ENCODE peak calls at places on chromosomes 12 and 14, in four cellular contexts. D is heart right ventricle, N is IMR-90, B is right atrium auricular region. F is an unnamed sample.

GRCh38 chr14:71720978-71721624 is 211.1 kb upstream of the RGS6 start:
- DNase-seq in D (peak; percentile 52), N (peak; percentile 85), B (no peak), F (no peak)

GRCh38 chr12:65891219-65891618 is 66.9 kb downstream of the HMGA2 start:
- DNase-seq in D (no peak), N (peak; percentile 57), B (no peak), F (no peak)

GRCh38 chr12:83015390-83016225 is 328.9 kb downstream of the TMTC2 start:
- DNase-seq in D (no peak), N (no peak), B (no peak), F (no peak)

GRCh38 chr12:118053071-118053985 is 7.7 kb downstream of the WSB2 start:
- DNase-seq in D (no peak), N (peak; percentile 51), B (no peak), F (no peak)

GRCh38 chr12:4849024-4849594 is 60.6 kb upstream of the KCNA1 start:
- DNase-seq in D (no peak), N (peak; percentile 48), B (no peak), F (no peak)

GRCh38 chr14:75428230-75429104 is 645 bp downstream of the JDP2 start:
- DNase-seq in D (peak; percentile 45), N (no peak), B (no peak), F (no peak)

GRCh38 chr14:100734031-100734990 is 7.6 kb downstream of the DLK1 start:
- DNase-seq in D (no peak), N (no peak), B (no peak), F (no peak)

GRCh38 chr12:34390846-34391700 is 368.8 kb downstream of the ALG10 start:
- DNase-seq in D (no peak), N (no peak), B (no peak), F (no peak)

GRCh38 chr12:45247589-45247988 is 31.7 kb downstream of the ANO6 start:
- DNase-seq in D (no peak), N (no peak), B (no peak), F (no peak)

GRCh38 chr12:76402259-76402658 is 54.0 kb upstream of the BBS10 start:
- DNase-seq in D (no peak), N (no peak), B (no peak), F (no peak)

GRCh38 chr12:121279507-121279915 is 17.0 kb downstream of the CAMKK2 start:
- DNase-seq in D (peak; percentile 53), N (peak; percentile 26), B (no peak), F (no peak)

GRCh38 chr12:4331221-4331620 is 10.2 kb downstream of the TIGAR start:
- DNase-seq in D (no peak), N (no peak), B (no peak), F (no peak)

GRCh38 chr12:121468451-121468850 is 68.5 kb downstream of the RNF34 start:
- DNase-seq in D (no peak), N (peak; percentile 15), B (no peak), F (no peak)

GRCh38 chr12:60100150-60100549 is 504.3 kb downstream of the SLC16A7 start:
- DNase-seq in D (no peak), N (peak; percentile 48), B (no peak), F (no peak)

GRCh38 chr12:114580306-114580705 is 103.7 kb downstream of the TBX3 start:
- DNase-seq in D (no peak), N (no peak), B (no peak), F (no peak)

GRCh38 chr12:57456145-57456700 is 1.1 kb downstream of the INHBE start:
- DNase-seq in D (no peak), N (peak; percentile 44), B (no peak), F (no peak)

GRCh38 chr14:101506211-101506920 is 54.9 kb upstream of the DIO3 start:
- DNase-seq in D (no peak), N (no peak), B (peak; percentile 56), F (no peak)

GRCh38 chr14:99249389-99249788 is 22.6 kb downstream of the BCL11B start:
- DNase-seq in D (no peak), N (no peak), B (no peak), F (no peak)

GRCh38 chr12:78210894-78211302 is 380.2 kb downstream of the NAV3 start:
- DNase-seq in D (no peak), N (peak; percentile 81), B (no peak), F (no peak)

GRCh38 chr12:109466821-109467220 is 10.3 kb downstream of the KCTD10 start:
- DNase-seq in D (no peak), N (no peak), B (no peak), F (no peak)

GRCh38 chr12:100128509-100128908 is 14.2 kb downstream of the BLTP3B start:
- DNase-seq in D (peak; percentile 28), N (peak; percentile 41), B (no peak), F (peak; percentile 54)

GRCh38 chr14:51554339-51554920 is 97.3 kb upstream of the FRMD6 start:
- DNase-seq in D (no peak), N (peak; percentile 96), B (no peak), F (no peak)

GRCh38 chr12:48937170-48937569 is 11.9 kb upstream of the FKBP11 start:
- DNase-seq in D (no peak), N (no peak), B (no peak), F (no peak)

DNA sequence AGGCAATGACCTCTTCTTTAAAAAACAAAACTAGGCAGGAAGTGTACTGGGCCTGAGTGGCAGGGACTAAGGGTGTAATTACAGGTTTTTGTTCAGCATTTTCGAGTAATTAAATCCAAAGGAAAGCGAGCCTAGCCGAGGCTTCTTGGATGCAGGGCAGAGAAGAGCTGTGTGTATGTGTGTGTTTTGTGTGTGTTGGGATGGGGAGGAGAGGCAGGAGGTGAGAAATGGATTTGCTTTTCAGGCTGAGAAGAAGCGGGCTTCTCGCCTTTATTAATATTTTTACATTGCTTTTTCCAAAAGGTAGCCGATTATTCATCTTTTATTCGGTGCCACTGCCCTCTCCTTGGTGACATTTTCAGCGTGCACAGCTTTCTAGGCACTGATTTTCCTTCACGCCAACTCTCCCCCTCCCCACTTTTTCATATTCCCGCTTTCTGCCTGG is 8.9 kb upstream of the IRF2BPL start:
- DNase-seq in D (no peak), N (no peak), B (no peak), F (no peak)
- H3K4me1 ChIP-seq in D (peaks cover 81% of the 10 kb centered on the region), N (peaks cover 37% of the 10 kb centered on the region), B (no peaks in the 10 kb centered on the region), F (peaks cover 68% of the 10 kb centered on the region)

DNA sequence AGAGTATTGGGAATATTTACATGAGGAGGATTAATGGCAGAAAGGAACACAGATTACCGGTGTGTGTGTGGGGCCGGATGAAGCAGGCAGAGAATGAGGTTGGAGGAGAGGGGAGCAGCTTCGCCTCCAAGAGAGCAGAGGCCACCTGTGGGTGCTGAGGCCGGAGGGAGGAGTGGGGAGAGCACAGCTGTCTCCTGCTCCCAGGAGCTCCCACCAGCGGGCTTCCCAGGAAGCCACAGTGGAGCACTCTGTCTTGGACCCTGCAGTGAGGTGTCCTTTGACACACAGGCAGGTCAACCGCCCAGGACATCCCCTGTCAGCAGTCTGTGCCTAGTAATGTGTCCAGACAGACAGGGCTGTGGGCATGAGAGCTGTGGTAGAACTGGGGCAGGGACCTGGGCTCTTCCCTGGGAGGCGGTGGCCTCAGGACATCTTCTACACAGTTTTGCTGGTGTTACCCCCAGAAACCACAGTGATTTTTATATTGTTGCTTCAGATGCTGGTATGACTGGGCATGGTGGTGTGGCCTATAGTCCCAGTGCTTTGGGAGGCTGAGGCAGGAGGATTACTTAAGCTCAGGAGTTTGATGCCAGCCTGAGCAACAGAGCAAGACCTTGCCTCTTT is 18.5 kb upstream of the AMN start:
- DNase-seq in D (no peak), N (no peak), B (no peak), F (no peak)
- H3K4me1 ChIP-seq in D (no peaks in the 10 kb centered on the region), N (no peaks in the 10 kb centered on the region), B (no peaks in the 10 kb centered on the region), F (no peaks in the 10 kb centered on the region)

GRCh38 chr12:24741216-24741615 is 207.7 kb downstream of the BCAT1 start:
- DNase-seq in D (no peak), N (no peak), B (no peak), F (no peak)

GRCh38 chr12:24742378-24742777 is 206.5 kb downstream of the BCAT1 start:
- DNase-seq in D (peak; percentile 35), N (no peak), B (no peak), F (peak; percentile 38)

GRCh38 chr12:24739094-24739779 is 209.7 kb downstream of the BCAT1 start:
- DNase-seq in D (no peak), N (no peak), B (no peak), F (no peak)

GRCh38 chr12:24743891-24744793 is 204.8 kb downstream of the BCAT1 start:
- DNase-seq in D (no peak), N (no peak), B (no peak), F (no peak)

GRCh38 chr12:24738436-24738835 is 210.5 kb downstream of the BCAT1 start:
- DNase-seq in D (no peak), N (peak; percentile 40), B (no peak), F (no peak)
- H3K4me1 ChIP-seq in D (no peaks in the 10 kb centered on the region), N (no peaks in the 10 kb centered on the region), B (no peaks in the 10 kb centered on the region), F (no peaks in the 10 kb centered on the region)

GRCh38 chr14:64760146-64760755 is 56.0 kb downstream of the PLEKHG3 start:
- DNase-seq in D (peak; percentile 31), N (peak; percentile 42), B (no peak), F (no peak)
- H3K4me1 ChIP-seq in D (peaks cover 66% of the 10 kb centered on the region), N (peaks cover 52% of the 10 kb centered on the region), B (no peaks in the 10 kb centered on the region), F (peaks cover 44% of the 10 kb centered on the region)